ENCODE peak calls at places on chromosomes 7 and 10, in five cellular contexts. V is mammary epithelial cell, T is hepatocyte, H is DND-41, U is SJSA1. S is an unnamed sample. For H3K9me3, the result is how much of the 10 kb centered on the place peaks cover.

GRCh38 chr10:78180306-78180705 is 146.6 kb downstream of the RPS24 start:
- DNase-seq in V (no peak), T (no peak), H (no peak), U (no peak), S (no peak)

GRCh38 chr7:116571037-116571436 is 46.2 kb downstream of the CAV1 start:
- DNase-seq in V (peak), T (no peak), H (no peak), U (no peak), S (no peak)

GRCh38 chr10:15624405-15625191 is 95.1 kb downstream of the ITGA8 start:
- DNase-seq in V (no peak), T (peak), H (no peak), U (no peak), S (no peak)

GRCh38 chr10:80552151-80552646 is 14.5 kb downstream of the SH2D4B start:
- DNase-seq in V (no peak), T (peak), H (no peak), U (peak), S (no peak)

GRCh38 chr10:116825901-116826300 is 23.4 kb upstream of the ENO4 start:
- DNase-seq in V (no peak), T (no peak), H (no peak), U (no peak), S (no peak)

GRCh38 chr7:138556771-138557484 is 96.9 kb downstream of the TRIM24 start:
- DNase-seq in V (no peak), T (no peak), H (no peak), U (no peak), S (peak)

GRCh38 chr10:52351911-52352310 is 37.8 kb downstream of the DKK1 start:
- DNase-seq in V (peak), T (no peak), H (no peak), U (no peak), S (no peak)

GRCh38 chr10:8568401-8568800 is 513.9 kb downstream of the GATA3 start:
- DNase-seq in V (peak), T (peak), H (no peak), U (no peak), S (no peak)

GRCh38 chr7:105496501-105496900 is 25.6 kb downstream of the PUS7 start:
- DNase-seq in V (peak), T (no peak), H (no peak), U (no peak), S (no peak)

GRCh38 chr10:101563497-101564040 is 24.5 kb downstream of the POLL start:
- DNase-seq in V (no peak), T (no peak), H (peak), U (peak), S (no peak)

GRCh38 chr7:1899201-1899600 is 229.1 kb downstream of the ELFN1 start:
- DNase-seq in V (no peak), T (no peak), H (no peak), U (no peak), S (no peak)

GRCh38 chr7:7323352-7323751 is 141.0 kb downstream of the C1GALT1 start:
- DNase-seq in V (no peak), T (no peak), H (no peak), U (no peak), S (no peak)

GRCh38 chr7:90579181-90579688 is 16.9 kb upstream of the CDK14 start:
- DNase-seq in V (peak), T (peak), H (no peak), U (no peak), S (no peak)

DNA sequence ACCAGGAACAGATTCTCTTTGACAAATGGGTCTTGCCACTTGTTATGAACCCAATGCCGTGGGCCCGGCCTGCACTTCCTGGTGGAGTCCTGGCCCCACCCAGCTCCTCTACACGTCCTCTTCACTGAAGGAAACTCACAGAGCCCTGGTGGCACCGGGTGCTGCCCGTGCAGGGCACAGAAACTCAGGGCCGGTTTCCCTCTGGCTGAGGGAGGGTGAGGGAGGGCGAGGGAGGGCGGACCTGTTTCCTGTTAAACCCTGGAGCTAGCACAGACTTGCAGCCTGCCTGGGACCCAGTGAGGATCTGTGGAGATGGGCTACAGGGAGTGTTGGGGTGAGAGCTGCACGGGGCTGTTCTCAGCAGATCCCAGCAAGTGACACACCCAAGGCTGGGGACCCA is 596.3 kb downstream of the PTPRN2 start:
- DNase-seq in V (no peak), T (no peak), H (no peak), U (no peak), S (no peak)
- H3K9me3 ChIP-seq in V (under half), T (under half), H (under half), U (under half), S (under half)

DNA sequence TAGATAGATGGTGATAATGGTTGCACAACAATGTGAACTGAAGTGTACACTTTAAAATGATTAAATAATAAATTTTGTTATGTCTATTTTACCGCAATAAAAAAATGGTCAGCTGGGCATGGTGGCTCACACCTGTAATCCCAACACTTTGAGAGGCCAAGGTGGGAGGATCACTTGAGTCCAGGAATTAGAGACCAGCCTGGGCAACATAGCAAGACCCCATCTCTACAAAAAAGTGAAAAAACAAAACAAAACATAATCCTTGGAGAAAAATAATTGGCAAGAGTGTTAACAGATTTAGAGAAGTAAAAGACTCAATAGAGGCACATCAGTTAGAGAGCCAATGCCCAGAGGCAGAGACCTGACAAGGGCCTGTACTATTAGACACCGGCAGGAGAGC is 9.9 kb upstream of the RPEL1 start:
- DNase-seq in V (no peak), T (no peak), H (no peak), U (no peak), S (no peak)
- H3K9me3 ChIP-seq in V (under half), T (under half), H (under half), U (under half), S (under half)

GRCh38 chr10:128432423-128432822 is 306.2 kb upstream of the MKI67 start:
- DNase-seq in V (no peak), T (no peak), H (no peak), U (no peak), S (no peak)
- H3K9me3 ChIP-seq in V (under half), T (under half), H (under half), U (under half), S (under half)

GRCh38 chr7:157719008-157719682 is 382.3 kb downstream of the DNAJB6 start:
- DNase-seq in V (no peak), T (no peak), H (no peak), U (peak), S (no peak)
- H3K9me3 ChIP-seq in V (under half), T (under half), H (under half), U (under half), S (under half)

GRCh38 chr10:5033061-5033770 is 29.6 kb upstream of the AKR1C2 start:
- DNase-seq in V (peak), T (no peak), H (no peak), U (no peak), S (no peak)
- H3K9me3 ChIP-seq in V (under half), T (under half), H (under half), U (under half), S (under half)

GRCh38 chr10:130713731-130714130 is 577.5 kb downstream of the GLRX3 start:
- DNase-seq in V (no peak), T (no peak), H (no peak), U (no peak), S (no peak)
- H3K9me3 ChIP-seq in V (under half), T (under half), H (under half), U (under half), S (under half)

GRCh38 chr7:64640504-64640903 is 25.4 kb upstream of the ZNF107 start:
- DNase-seq in V (no peak), T (no peak), H (no peak), U (no peak), S (no peak)
- H3K9me3 ChIP-seq in V (under half), T (under half), H (under half), U (under half), S (under half)

GRCh38 chr10:28211759-28212158 is 91.1 kb downstream of the MPP7 start:
- DNase-seq in V (no peak), T (no peak), H (no peak), U (no peak), S (no peak)

GRCh38 chr10:28214185-28214584 is 88.7 kb downstream of the MPP7 start:
- DNase-seq in V (no peak), T (no peak), H (no peak), U (no peak), S (no peak)

GRCh38 chr10:28217848-28218247 is 85.0 kb downstream of the MPP7 start:
- DNase-seq in V (peak), T (no peak), H (no peak), U (no peak), S (no peak)

GRCh38 chr10:28219241-28219640 is 83.6 kb downstream of the MPP7 start:
- DNase-seq in V (no peak), T (no peak), H (no peak), U (no peak), S (no peak)

GRCh38 chr10:28215930-28216329 is 86.9 kb downstream of the MPP7 start:
- DNase-seq in V (no peak), T (no peak), H (no peak), U (no peak), S (no peak)
- H3K9me3 ChIP-seq in V (under half), T (under half), H (under half), U (under half), S (under half)

DNA sequence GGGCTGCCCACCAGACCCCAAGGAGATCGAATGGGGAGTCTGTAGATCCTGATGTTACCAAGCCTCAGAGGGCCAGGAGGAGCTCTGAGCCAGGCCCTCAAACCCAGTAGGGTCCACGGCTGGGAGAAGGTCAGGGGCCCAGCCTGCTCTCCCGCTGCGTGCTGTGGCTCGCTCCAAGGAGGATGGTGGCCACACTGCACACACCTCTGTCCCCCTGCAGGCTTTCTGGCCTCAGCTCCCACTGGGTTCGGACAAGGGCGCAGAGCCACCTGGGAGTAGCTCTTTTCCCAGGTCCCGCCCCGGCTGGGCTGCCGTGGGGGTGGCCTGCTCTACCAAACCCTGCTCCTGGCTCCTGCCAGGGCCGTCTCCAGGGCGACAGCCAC is 175.8 kb downstream of the ZNF248 start:
- DNase-seq in V (no peak), T (no peak), H (no peak), U (no peak), S (no peak)
- H3K9me3 ChIP-seq in V (under half), T (under half), H (under half), U (under half), S (under half)

DNA sequence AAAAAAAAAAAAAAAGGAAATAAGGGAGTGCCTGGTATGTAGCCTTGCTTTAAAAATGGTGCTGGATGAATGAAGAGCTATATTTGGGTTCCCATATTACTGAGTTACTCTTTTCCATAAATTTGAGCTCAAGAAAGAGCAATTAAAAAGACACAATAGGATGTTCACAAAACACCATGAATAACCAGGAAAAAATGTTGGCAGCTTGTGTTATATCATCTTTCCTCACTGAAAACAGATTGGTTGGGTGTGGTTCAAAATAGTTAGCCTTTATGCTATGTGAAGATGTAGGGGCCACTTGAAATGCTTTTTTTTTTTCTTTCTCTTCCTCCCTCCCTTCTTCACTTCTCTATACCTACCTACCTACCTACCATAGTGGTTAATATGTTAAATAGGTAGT is 256.9 kb downstream of the STK31 start:
- DNase-seq in V (peak), T (no peak), H (no peak), U (no peak), S (no peak)
- H3K9me3 ChIP-seq in V (under half), T (under half), H (under half), U (under half), S (under half)

S was measured in HAP-1.